ENCODE peak calls at places on chromosomes 3 and 15, in seven cellular contexts. One of them, this sample, is unnamed.

GRCh38 chr3:53842436-53843194 is 3.6 kb downstream of the CHDH start:
- DNase-seq in H9: peak
- DNase-seq in activated naive CD8-positive, alpha-beta T cell treated with anti-CD3 and anti-CD28 coated beads for 36 hours: no peak
- DNase-seq in GDM1: no peak
- DNase-seq in ureter: no peak
- DNase-seq in stimulated activated CD4-positive, alpha-beta T cell treated with anti-CD3 and anti-CD28 coated beads, Interleukin-12 subunit alpha, Interleukin-12 subunit beta, amount 100 ng/mL, for 48 hours: no peak
- DNase-seq in transverse colon: peak
- DNase-seq in this sample: peak

GRCh38 chr3:37946531-37946889 is 44.1 kb upstream of the VILL start:
- DNase-seq in H9: no peak
- DNase-seq in activated naive CD8-positive, alpha-beta T cell treated with anti-CD3 and anti-CD28 coated beads for 36 hours: no peak
- DNase-seq in GDM1: no peak
- DNase-seq in ureter: no peak
- DNase-seq in stimulated activated CD4-positive, alpha-beta T cell treated with anti-CD3 and anti-CD28 coated beads, Interleukin-12 subunit alpha, Interleukin-12 subunit beta, amount 100 ng/mL, for 48 hours: no peak
- DNase-seq in transverse colon: no peak
- DNase-seq in this sample: peak

GRCh38 chr3:99666201-99666600 is 27.8 kb downstream of the COL8A1 start:
- DNase-seq in H9: no peak
- DNase-seq in activated naive CD8-positive, alpha-beta T cell treated with anti-CD3 and anti-CD28 coated beads for 36 hours: no peak
- DNase-seq in GDM1: no peak
- DNase-seq in ureter: no peak
- DNase-seq in stimulated activated CD4-positive, alpha-beta T cell treated with anti-CD3 and anti-CD28 coated beads, Interleukin-12 subunit alpha, Interleukin-12 subunit beta, amount 100 ng/mL, for 48 hours: no peak
- DNase-seq in transverse colon: no peak
- DNase-seq in this sample: peak

GRCh38 chr15:65512807-65513416 is 4.6 kb downstream of the DPP8 start:
- DNase-seq in H9: no peak
- DNase-seq in activated naive CD8-positive, alpha-beta T cell treated with anti-CD3 and anti-CD28 coated beads for 36 hours: no peak
- DNase-seq in GDM1: no peak
- DNase-seq in ureter: peak
- DNase-seq in stimulated activated CD4-positive, alpha-beta T cell treated with anti-CD3 and anti-CD28 coated beads, Interleukin-12 subunit alpha, Interleukin-12 subunit beta, amount 100 ng/mL, for 48 hours: no peak
- DNase-seq in transverse colon: no peak
- DNase-seq in this sample: peak

GRCh38 chr15:41558400-41559238 is at the start of gene TYRO3:
- DNase-seq in H9: peak
- DNase-seq in activated naive CD8-positive, alpha-beta T cell treated with anti-CD3 and anti-CD28 coated beads for 36 hours: peak
- DNase-seq in GDM1: peak
- DNase-seq in ureter: no peak
- DNase-seq in stimulated activated CD4-positive, alpha-beta T cell treated with anti-CD3 and anti-CD28 coated beads, Interleukin-12 subunit alpha, Interleukin-12 subunit beta, amount 100 ng/mL, for 48 hours: peak
- DNase-seq in transverse colon: peak
- DNase-seq in this sample: peak

GRCh38 chr3:36763111-36763849 is 1.1 kb downstream of the DCLK3 start:
- DNase-seq in H9: peak
- DNase-seq in activated naive CD8-positive, alpha-beta T cell treated with anti-CD3 and anti-CD28 coated beads for 36 hours: no peak
- DNase-seq in GDM1: no peak
- DNase-seq in ureter: no peak
- DNase-seq in stimulated activated CD4-positive, alpha-beta T cell treated with anti-CD3 and anti-CD28 coated beads, Interleukin-12 subunit alpha, Interleukin-12 subunit beta, amount 100 ng/mL, for 48 hours: no peak
- DNase-seq in transverse colon: no peak
- DNase-seq in this sample: no peak

GRCh38 chr15:59594493-59594942 is 17.1 kb upstream of the GCNT3 start:
- DNase-seq in H9: no peak
- DNase-seq in activated naive CD8-positive, alpha-beta T cell treated with anti-CD3 and anti-CD28 coated beads for 36 hours: no peak
- DNase-seq in GDM1: no peak
- DNase-seq in ureter: no peak
- DNase-seq in stimulated activated CD4-positive, alpha-beta T cell treated with anti-CD3 and anti-CD28 coated beads, Interleukin-12 subunit alpha, Interleukin-12 subunit beta, amount 100 ng/mL, for 48 hours: no peak
- DNase-seq in transverse colon: peak
- DNase-seq in this sample: peak

GRCh38 chr3:99909714-99910508 is 92.2 kb downstream of the CMSS1 start:
- DNase-seq in H9: no peak
- DNase-seq in activated naive CD8-positive, alpha-beta T cell treated with anti-CD3 and anti-CD28 coated beads for 36 hours: no peak
- DNase-seq in GDM1: no peak
- DNase-seq in ureter: no peak
- DNase-seq in stimulated activated CD4-positive, alpha-beta T cell treated with anti-CD3 and anti-CD28 coated beads, Interleukin-12 subunit alpha, Interleukin-12 subunit beta, amount 100 ng/mL, for 48 hours: no peak
- DNase-seq in transverse colon: no peak
- DNase-seq in this sample: peak

GRCh38 chr3:43477600-43477999 is 144.2 kb downstream of the ANO10 start:
- DNase-seq in H9: no peak
- DNase-seq in activated naive CD8-positive, alpha-beta T cell treated with anti-CD3 and anti-CD28 coated beads for 36 hours: peak
- DNase-seq in GDM1: no peak
- DNase-seq in ureter: no peak
- DNase-seq in stimulated activated CD4-positive, alpha-beta T cell treated with anti-CD3 and anti-CD28 coated beads, Interleukin-12 subunit alpha, Interleukin-12 subunit beta, amount 100 ng/mL, for 48 hours: no peak
- DNase-seq in transverse colon: peak
- DNase-seq in this sample: no peak

GRCh38 chr15:77516076-77516475 is 95.4 kb downstream of the HMG20A start:
- DNase-seq in H9: no peak
- DNase-seq in activated naive CD8-positive, alpha-beta T cell treated with anti-CD3 and anti-CD28 coated beads for 36 hours: no peak
- DNase-seq in GDM1: no peak
- DNase-seq in ureter: no peak
- DNase-seq in stimulated activated CD4-positive, alpha-beta T cell treated with anti-CD3 and anti-CD28 coated beads, Interleukin-12 subunit alpha, Interleukin-12 subunit beta, amount 100 ng/mL, for 48 hours: no peak
- DNase-seq in transverse colon: no peak
- DNase-seq in this sample: no peak

GRCh38 chr3:132008841-132009638 is 25.8 kb downstream of the CPNE4 start:
- DNase-seq in H9: no peak
- DNase-seq in activated naive CD8-positive, alpha-beta T cell treated with anti-CD3 and anti-CD28 coated beads for 36 hours: no peak
- DNase-seq in GDM1: no peak
- DNase-seq in ureter: no peak
- DNase-seq in stimulated activated CD4-positive, alpha-beta T cell treated with anti-CD3 and anti-CD28 coated beads, Interleukin-12 subunit alpha, Interleukin-12 subunit beta, amount 100 ng/mL, for 48 hours: no peak
- DNase-seq in transverse colon: no peak
- DNase-seq in this sample: no peak

GRCh38 chr3:157542711-157543485 is 39.7 kb upstream of the VEPH1 start:
- DNase-seq in H9: peak
- DNase-seq in activated naive CD8-positive, alpha-beta T cell treated with anti-CD3 and anti-CD28 coated beads for 36 hours: no peak
- DNase-seq in GDM1: no peak
- DNase-seq in ureter: peak
- DNase-seq in stimulated activated CD4-positive, alpha-beta T cell treated with anti-CD3 and anti-CD28 coated beads, Interleukin-12 subunit alpha, Interleukin-12 subunit beta, amount 100 ng/mL, for 48 hours: no peak
- DNase-seq in transverse colon: peak
- DNase-seq in this sample: peak

GRCh38 chr3:70982274-70982673 is 601.3 kb downstream of the FOXP1 start:
- DNase-seq in H9: no peak
- DNase-seq in activated naive CD8-positive, alpha-beta T cell treated with anti-CD3 and anti-CD28 coated beads for 36 hours: no peak
- DNase-seq in GDM1: no peak
- DNase-seq in ureter: no peak
- DNase-seq in stimulated activated CD4-positive, alpha-beta T cell treated with anti-CD3 and anti-CD28 coated beads, Interleukin-12 subunit alpha, Interleukin-12 subunit beta, amount 100 ng/mL, for 48 hours: no peak
- DNase-seq in transverse colon: no peak
- DNase-seq in this sample: peak

GRCh38 chr3:4772858-4773257 is 206.4 kb upstream of the BHLHE40 start:
- DNase-seq in H9: no peak
- DNase-seq in activated naive CD8-positive, alpha-beta T cell treated with anti-CD3 and anti-CD28 coated beads for 36 hours: no peak
- DNase-seq in GDM1: no peak
- DNase-seq in ureter: no peak
- DNase-seq in stimulated activated CD4-positive, alpha-beta T cell treated with anti-CD3 and anti-CD28 coated beads, Interleukin-12 subunit alpha, Interleukin-12 subunit beta, amount 100 ng/mL, for 48 hours: no peak
- DNase-seq in transverse colon: no peak
- DNase-seq in this sample: no peak

GRCh38 chr3:29286841-29287240 is 6.0 kb downstream of the RBMS3 start:
- DNase-seq in H9: no peak
- DNase-seq in activated naive CD8-positive, alpha-beta T cell treated with anti-CD3 and anti-CD28 coated beads for 36 hours: no peak
- DNase-seq in GDM1: no peak
- DNase-seq in ureter: no peak
- DNase-seq in stimulated activated CD4-positive, alpha-beta T cell treated with anti-CD3 and anti-CD28 coated beads, Interleukin-12 subunit alpha, Interleukin-12 subunit beta, amount 100 ng/mL, for 48 hours: no peak
- DNase-seq in transverse colon: no peak
- DNase-seq in this sample: peak

GRCh38 chr3:184409331-184409926 is 29.6 kb downstream of the CHRD start:
- DNase-seq in H9: no peak
- DNase-seq in activated naive CD8-positive, alpha-beta T cell treated with anti-CD3 and anti-CD28 coated beads for 36 hours: no peak
- DNase-seq in GDM1: no peak
- DNase-seq in ureter: no peak
- DNase-seq in stimulated activated CD4-positive, alpha-beta T cell treated with anti-CD3 and anti-CD28 coated beads, Interleukin-12 subunit alpha, Interleukin-12 subunit beta, amount 100 ng/mL, for 48 hours: no peak
- DNase-seq in transverse colon: no peak
- DNase-seq in this sample: no peak

GRCh38 chr15:61527836-61528589 is 298.9 kb upstream of the RORA start:
- DNase-seq in H9: peak
- DNase-seq in activated naive CD8-positive, alpha-beta T cell treated with anti-CD3 and anti-CD28 coated beads for 36 hours: no peak
- DNase-seq in GDM1: no peak
- DNase-seq in ureter: no peak
- DNase-seq in stimulated activated CD4-positive, alpha-beta T cell treated with anti-CD3 and anti-CD28 coated beads, Interleukin-12 subunit alpha, Interleukin-12 subunit beta, amount 100 ng/mL, for 48 hours: no peak
- DNase-seq in transverse colon: no peak
- DNase-seq in this sample: no peak

GRCh38 chr15:37880009-37880834 is 54.2 kb upstream of the TMCO5A start:
- DNase-seq in H9: no peak
- DNase-seq in activated naive CD8-positive, alpha-beta T cell treated with anti-CD3 and anti-CD28 coated beads for 36 hours: no peak
- DNase-seq in GDM1: peak
- DNase-seq in ureter: no peak
- DNase-seq in stimulated activated CD4-positive, alpha-beta T cell treated with anti-CD3 and anti-CD28 coated beads, Interleukin-12 subunit alpha, Interleukin-12 subunit beta, amount 100 ng/mL, for 48 hours: peak
- DNase-seq in transverse colon: no peak
- DNase-seq in this sample: peak

GRCh38 chr3:20141841-20142240 is 44.2 kb downstream of the SGO1 start:
- DNase-seq in H9: peak
- DNase-seq in activated naive CD8-positive, alpha-beta T cell treated with anti-CD3 and anti-CD28 coated beads for 36 hours: no peak
- DNase-seq in GDM1: no peak
- DNase-seq in ureter: no peak
- DNase-seq in stimulated activated CD4-positive, alpha-beta T cell treated with anti-CD3 and anti-CD28 coated beads, Interleukin-12 subunit alpha, Interleukin-12 subunit beta, amount 100 ng/mL, for 48 hours: no peak
- DNase-seq in transverse colon: no peak
- DNase-seq in this sample: peak

GRCh38 chr15:94877833-94878232 is 646.5 kb downstream of the MCTP2 start:
- DNase-seq in H9: no peak
- DNase-seq in activated naive CD8-positive, alpha-beta T cell treated with anti-CD3 and anti-CD28 coated beads for 36 hours: no peak
- DNase-seq in GDM1: no peak
- DNase-seq in ureter: no peak
- DNase-seq in stimulated activated CD4-positive, alpha-beta T cell treated with anti-CD3 and anti-CD28 coated beads, Interleukin-12 subunit alpha, Interleukin-12 subunit beta, amount 100 ng/mL, for 48 hours: no peak
- DNase-seq in transverse colon: no peak
- DNase-seq in this sample: no peak

GRCh38 chr3:13135811-13136321 is 62.6 kb upstream of the IQSEC1 start:
- DNase-seq in H9: peak
- DNase-seq in activated naive CD8-positive, alpha-beta T cell treated with anti-CD3 and anti-CD28 coated beads for 36 hours: no peak
- DNase-seq in GDM1: no peak
- DNase-seq in ureter: no peak
- DNase-seq in stimulated activated CD4-positive, alpha-beta T cell treated with anti-CD3 and anti-CD28 coated beads, Interleukin-12 subunit alpha, Interleukin-12 subunit beta, amount 100 ng/mL, for 48 hours: no peak
- DNase-seq in transverse colon: no peak
- DNase-seq in this sample: no peak

GRCh38 chr15:65361708-65362459 is 15.9 kb downstream of the IGDCC3 start:
- DNase-seq in H9: no peak
- DNase-seq in activated naive CD8-positive, alpha-beta T cell treated with anti-CD3 and anti-CD28 coated beads for 36 hours: no peak
- DNase-seq in GDM1: no peak
- DNase-seq in ureter: no peak
- DNase-seq in stimulated activated CD4-positive, alpha-beta T cell treated with anti-CD3 and anti-CD28 coated beads, Interleukin-12 subunit alpha, Interleukin-12 subunit beta, amount 100 ng/mL, for 48 hours: no peak
- DNase-seq in transverse colon: no peak
- DNase-seq in this sample: no peak

GRCh38 chr3:26484140-26484539 is 138.4 kb upstream of the LRRC3B start:
- DNase-seq in H9: peak
- DNase-seq in activated naive CD8-positive, alpha-beta T cell treated with anti-CD3 and anti-CD28 coated beads for 36 hours: no peak
- DNase-seq in GDM1: no peak
- DNase-seq in ureter: no peak
- DNase-seq in stimulated activated CD4-positive, alpha-beta T cell treated with anti-CD3 and anti-CD28 coated beads, Interleukin-12 subunit alpha, Interleukin-12 subunit beta, amount 100 ng/mL, for 48 hours: no peak
- DNase-seq in transverse colon: no peak
- DNase-seq in this sample: no peak

GRCh38 chr15:31228980-31229826 is 97.4 kb upstream of the KLF13 start:
- DNase-seq in H9: peak
- DNase-seq in activated naive CD8-positive, alpha-beta T cell treated with anti-CD3 and anti-CD28 coated beads for 36 hours: no peak
- DNase-seq in GDM1: no peak
- DNase-seq in ureter: no peak
- DNase-seq in stimulated activated CD4-positive, alpha-beta T cell treated with anti-CD3 and anti-CD28 coated beads, Interleukin-12 subunit alpha, Interleukin-12 subunit beta, amount 100 ng/mL, for 48 hours: no peak
- DNase-seq in transverse colon: peak
- DNase-seq in this sample: no peak

GRCh38 chr15:52233405-52233804 is 42.2 kb upstream of the GNB5 start:
- DNase-seq in H9: no peak
- DNase-seq in activated naive CD8-positive, alpha-beta T cell treated with anti-CD3 and anti-CD28 coated beads for 36 hours: no peak
- DNase-seq in GDM1: peak
- DNase-seq in ureter: no peak
- DNase-seq in stimulated activated CD4-positive, alpha-beta T cell treated with anti-CD3 and anti-CD28 coated beads, Interleukin-12 subunit alpha, Interleukin-12 subunit beta, amount 100 ng/mL, for 48 hours: no peak
- DNase-seq in transverse colon: no peak
- DNase-seq in this sample: no peak

GRCh38 chr3:124119056-124119721 is 127.3 kb upstream of the ROPN1 start:
- DNase-seq in H9: no peak
- DNase-seq in activated naive CD8-positive, alpha-beta T cell treated with anti-CD3 and anti-CD28 coated beads for 36 hours: no peak
- DNase-seq in GDM1: no peak
- DNase-seq in ureter: no peak
- DNase-seq in stimulated activated CD4-positive, alpha-beta T cell treated with anti-CD3 and anti-CD28 coated beads, Interleukin-12 subunit alpha, Interleukin-12 subunit beta, amount 100 ng/mL, for 48 hours: no peak
- DNase-seq in transverse colon: no peak
- DNase-seq in this sample: peak

GRCh38 chr3:138688871-138689299 is 80.3 kb downstream of the FAIM start:
- DNase-seq in H9: no peak
- DNase-seq in activated naive CD8-positive, alpha-beta T cell treated with anti-CD3 and anti-CD28 coated beads for 36 hours: no peak
- DNase-seq in GDM1: no peak
- DNase-seq in ureter: no peak
- DNase-seq in stimulated activated CD4-positive, alpha-beta T cell treated with anti-CD3 and anti-CD28 coated beads, Interleukin-12 subunit alpha, Interleukin-12 subunit beta, amount 100 ng/mL, for 48 hours: no peak
- DNase-seq in transverse colon: no peak
- DNase-seq in this sample: peak

GRCh38 chr15:40343512-40343911 is 2.8 kb upstream of the CCDC9B start:
- DNase-seq in H9: no peak
- DNase-seq in activated naive CD8-positive, alpha-beta T cell treated with anti-CD3 and anti-CD28 coated beads for 36 hours: no peak
- DNase-seq in GDM1: peak
- DNase-seq in ureter: peak
- DNase-seq in stimulated activated CD4-positive, alpha-beta T cell treated with anti-CD3 and anti-CD28 coated beads, Interleukin-12 subunit alpha, Interleukin-12 subunit beta, amount 100 ng/mL, for 48 hours: no peak
- DNase-seq in transverse colon: no peak
- DNase-seq in this sample: peak

GRCh38 chr3:39917060-39917773 is 107.8 kb downstream of the MYRIP start:
- DNase-seq in H9: no peak
- DNase-seq in activated naive CD8-positive, alpha-beta T cell treated with anti-CD3 and anti-CD28 coated beads for 36 hours: no peak
- DNase-seq in GDM1: no peak
- DNase-seq in ureter: no peak
- DNase-seq in stimulated activated CD4-positive, alpha-beta T cell treated with anti-CD3 and anti-CD28 coated beads, Interleukin-12 subunit alpha, Interleukin-12 subunit beta, amount 100 ng/mL, for 48 hours: no peak
- DNase-seq in transverse colon: no peak
- DNase-seq in this sample: no peak

GRCh38 chr15:37824717-37825382 is 109.6 kb upstream of the TMCO5A start:
- DNase-seq in H9: no peak
- DNase-seq in activated naive CD8-positive, alpha-beta T cell treated with anti-CD3 and anti-CD28 coated beads for 36 hours: no peak
- DNase-seq in GDM1: peak
- DNase-seq in ureter: no peak
- DNase-seq in stimulated activated CD4-positive, alpha-beta T cell treated with anti-CD3 and anti-CD28 coated beads, Interleukin-12 subunit alpha, Interleukin-12 subunit beta, amount 100 ng/mL, for 48 hours: no peak
- DNase-seq in transverse colon: no peak
- DNase-seq in this sample: peak

GRCh38 chr3:122974764-122975162 is 52.8 kb downstream of the SEMA5B start:
- DNase-seq in H9: no peak
- DNase-seq in activated naive CD8-positive, alpha-beta T cell treated with anti-CD3 and anti-CD28 coated beads for 36 hours: no peak
- DNase-seq in GDM1: no peak
- DNase-seq in ureter: no peak
- DNase-seq in stimulated activated CD4-positive, alpha-beta T cell treated with anti-CD3 and anti-CD28 coated beads, Interleukin-12 subunit alpha, Interleukin-12 subunit beta, amount 100 ng/mL, for 48 hours: no peak
- DNase-seq in transverse colon: no peak
- DNase-seq in this sample: peak

GRCh38 chr15:73697033-73697467 is 12.9 kb downstream of the CD276 start:
- DNase-seq in H9: peak
- DNase-seq in activated naive CD8-positive, alpha-beta T cell treated with anti-CD3 and anti-CD28 coated beads for 36 hours: peak
- DNase-seq in GDM1: peak
- DNase-seq in ureter: peak
- DNase-seq in stimulated activated CD4-positive, alpha-beta T cell treated with anti-CD3 and anti-CD28 coated beads, Interleukin-12 subunit alpha, Interleukin-12 subunit beta, amount 100 ng/mL, for 48 hours: peak
- DNase-seq in transverse colon: peak
- DNase-seq in this sample: peak

GRCh38 chr3:127822836-127823589 is 698 bp upstream of the MGLL start:
- DNase-seq in H9: no peak
- DNase-seq in activated naive CD8-positive, alpha-beta T cell treated with anti-CD3 and anti-CD28 coated beads for 36 hours: peak
- DNase-seq in GDM1: peak
- DNase-seq in ureter: peak
- DNase-seq in stimulated activated CD4-positive, alpha-beta T cell treated with anti-CD3 and anti-CD28 coated beads, Interleukin-12 subunit alpha, Interleukin-12 subunit beta, amount 100 ng/mL, for 48 hours: no peak
- DNase-seq in transverse colon: peak
- DNase-seq in this sample: no peak